ENCODE peak calls at places on chromosome 14, in ten cellular contexts. One of them, this sample, is unnamed.

GRCh38 chr14:73717998-73718741 is 4.0 kb upstream of the PNMA1 start:
- DNase-seq in endodermal cell: peak; percentile 79
- DNase-seq in activated T-cell treated with anti-CD3 and anti-CD28 coated beads for 48 hours: no peak
- DNase-seq in activated CD8-positive, alpha-beta T cell treated with anti-CD3 and anti-CD28 coated beads for 36 hours: no peak
- DNase-seq in gastrocnemius medialis: no peak
- DNase-seq in kidney tubule cell: peak; percentile 25
- DNase-seq in effector CD8-positive, alpha-beta T cell: no peak
- DNase-seq in amniotic stem cell: no peak
- DNase-seq in heart right ventricle: no peak
- DNase-seq in AG10803: no peak
- DNase-seq in this sample: peak; percentile 70

GRCh38 chr14:89041245-89041585 is 216.8 kb downstream of the TTC8 start:
- DNase-seq in endodermal cell: no peak
- DNase-seq in activated T-cell treated with anti-CD3 and anti-CD28 coated beads for 48 hours: no peak
- DNase-seq in activated CD8-positive, alpha-beta T cell treated with anti-CD3 and anti-CD28 coated beads for 36 hours: no peak
- DNase-seq in gastrocnemius medialis: peak; percentile 14
- DNase-seq in kidney tubule cell: peak; percentile 78
- DNase-seq in effector CD8-positive, alpha-beta T cell: no peak
- DNase-seq in amniotic stem cell: no peak
- DNase-seq in heart right ventricle: no peak
- DNase-seq in AG10803: no peak
- DNase-seq in this sample: no peak

GRCh38 chr14:53620890-53621289 is 335.7 kb downstream of the BMP4 start:
- DNase-seq in endodermal cell: no peak
- DNase-seq in activated T-cell treated with anti-CD3 and anti-CD28 coated beads for 48 hours: no peak
- DNase-seq in activated CD8-positive, alpha-beta T cell treated with anti-CD3 and anti-CD28 coated beads for 36 hours: no peak
- DNase-seq in gastrocnemius medialis: no peak
- DNase-seq in kidney tubule cell: no peak
- DNase-seq in effector CD8-positive, alpha-beta T cell: no peak
- DNase-seq in amniotic stem cell: no peak
- DNase-seq in heart right ventricle: no peak
- DNase-seq in AG10803: no peak
- DNase-seq in this sample: no peak

GRCh38 chr14:56570295-56570694 is 9.3 kb upstream of the TMEM260 start:
- DNase-seq in endodermal cell: no peak
- DNase-seq in activated T-cell treated with anti-CD3 and anti-CD28 coated beads for 48 hours: no peak
- DNase-seq in activated CD8-positive, alpha-beta T cell treated with anti-CD3 and anti-CD28 coated beads for 36 hours: no peak
- DNase-seq in gastrocnemius medialis: no peak
- DNase-seq in kidney tubule cell: peak; percentile 40
- DNase-seq in effector CD8-positive, alpha-beta T cell: no peak
- DNase-seq in amniotic stem cell: no peak
- DNase-seq in heart right ventricle: no peak
- DNase-seq in AG10803: no peak
- DNase-seq in this sample: no peak

GRCh38 chr14:74048291-74048690 is 29.1 kb downstream of the BBOF1 start:
- DNase-seq in endodermal cell: peak; percentile 72
- DNase-seq in activated T-cell treated with anti-CD3 and anti-CD28 coated beads for 48 hours: no peak
- DNase-seq in activated CD8-positive, alpha-beta T cell treated with anti-CD3 and anti-CD28 coated beads for 36 hours: no peak
- DNase-seq in gastrocnemius medialis: no peak
- DNase-seq in kidney tubule cell: peak; percentile 93
- DNase-seq in effector CD8-positive, alpha-beta T cell: no peak
- DNase-seq in amniotic stem cell: no peak
- DNase-seq in heart right ventricle: no peak
- DNase-seq in AG10803: no peak
- DNase-seq in this sample: peak; percentile 51

GRCh38 chr14:64620910-64621309 is 71.1 kb downstream of the PPP1R36 start:
- DNase-seq in endodermal cell: no peak
- DNase-seq in activated T-cell treated with anti-CD3 and anti-CD28 coated beads for 48 hours: no peak
- DNase-seq in activated CD8-positive, alpha-beta T cell treated with anti-CD3 and anti-CD28 coated beads for 36 hours: no peak
- DNase-seq in gastrocnemius medialis: no peak
- DNase-seq in kidney tubule cell: no peak
- DNase-seq in effector CD8-positive, alpha-beta T cell: no peak
- DNase-seq in amniotic stem cell: no peak
- DNase-seq in heart right ventricle: no peak
- DNase-seq in AG10803: no peak
- DNase-seq in this sample: no peak

GRCh38 chr14:92651106-92651792 is 97.2 kb downstream of the LGMN start:
- DNase-seq in endodermal cell: no peak
- DNase-seq in activated T-cell treated with anti-CD3 and anti-CD28 coated beads for 48 hours: peak; percentile 75
- DNase-seq in activated CD8-positive, alpha-beta T cell treated with anti-CD3 and anti-CD28 coated beads for 36 hours: peak; percentile 94
- DNase-seq in gastrocnemius medialis: no peak
- DNase-seq in kidney tubule cell: no peak
- DNase-seq in effector CD8-positive, alpha-beta T cell: peak; percentile 63
- DNase-seq in amniotic stem cell: no peak
- DNase-seq in heart right ventricle: no peak
- DNase-seq in AG10803: no peak
- DNase-seq in this sample: no peak

GRCh38 chr14:106665814-106666213 is 1139.4 kb downstream of the TMEM121 start:
- DNase-seq in endodermal cell: no peak
- DNase-seq in activated T-cell treated with anti-CD3 and anti-CD28 coated beads for 48 hours: peak; percentile 30
- DNase-seq in activated CD8-positive, alpha-beta T cell treated with anti-CD3 and anti-CD28 coated beads for 36 hours: peak; percentile 10
- DNase-seq in gastrocnemius medialis: no peak
- DNase-seq in kidney tubule cell: no peak
- DNase-seq in effector CD8-positive, alpha-beta T cell: no peak
- DNase-seq in amniotic stem cell: no peak
- DNase-seq in heart right ventricle: no peak
- DNase-seq in AG10803: no peak
- DNase-seq in this sample: no peak

GRCh38 chr14:24837280-24838046 is 203.5 kb upstream of the GZMB start:
- DNase-seq in endodermal cell: peak; percentile 52
- DNase-seq in activated T-cell treated with anti-CD3 and anti-CD28 coated beads for 48 hours: no peak
- DNase-seq in activated CD8-positive, alpha-beta T cell treated with anti-CD3 and anti-CD28 coated beads for 36 hours: no peak
- DNase-seq in gastrocnemius medialis: no peak
- DNase-seq in kidney tubule cell: peak; percentile 42
- DNase-seq in effector CD8-positive, alpha-beta T cell: no peak
- DNase-seq in amniotic stem cell: no peak
- DNase-seq in heart right ventricle: no peak
- DNase-seq in AG10803: peak; percentile 51
- DNase-seq in this sample: no peak

GRCh38 chr14:75088566-75089373 is 19.3 kb downstream of the ZC2HC1C start:
- DNase-seq in endodermal cell: peak; percentile 83
- DNase-seq in activated T-cell treated with anti-CD3 and anti-CD28 coated beads for 48 hours: no peak
- DNase-seq in activated CD8-positive, alpha-beta T cell treated with anti-CD3 and anti-CD28 coated beads for 36 hours: peak; percentile 59
- DNase-seq in gastrocnemius medialis: no peak
- DNase-seq in kidney tubule cell: peak; percentile 61
- DNase-seq in effector CD8-positive, alpha-beta T cell: peak; percentile 2
- DNase-seq in amniotic stem cell: peak; percentile 44
- DNase-seq in heart right ventricle: peak; percentile 61
- DNase-seq in AG10803: peak; percentile 60
- DNase-seq in this sample: peak; percentile 46

This sample was measured in H9.